ENCODE peak calls at places on chromosomes 7 and 10, in six cellular contexts. P is psoas muscle, W is dorsolateral prefrontal cortex, G is brain microvascular endothelial cell, J is foreskin keratinocyte, F is ovary. R is an unnamed sample.

GRCh38 chr7:94289071-94289470 is 105.6 kb upstream of the COL1A2 start:
- DNase-seq in P (peak; percentile 25), W (no peak), G (peak; percentile 87), J (peak; percentile 39), F (peak; percentile 66), R (no peak)

GRCh38 chr10:89346264-89346971 is 18.6 kb downstream of the IFIT3 start:
- DNase-seq in P (no peak), W (no peak), G (no peak), J (no peak), F (no peak), R (no peak)

GRCh38 chr7:45987521-45988290 is 66.6 kb upstream of the IGFBP3 start:
- DNase-seq in P (no peak), W (no peak), G (no peak), J (no peak), F (no peak), R (no peak)

GRCh38 chr10:65742851-65743250 is 1183.0 kb upstream of the LRRTM3 start:
- DNase-seq in P (no peak), W (no peak), G (no peak), J (no peak), F (no peak), R (no peak)

GRCh38 chr10:34580643-34581042 is 234.5 kb downstream of the PARD3 start:
- DNase-seq in P (no peak), W (no peak), G (peak; percentile 52), J (peak; percentile 76), F (no peak), R (no peak)

GRCh38 chr7:47357398-47357797 is 224.5 kb downstream of the TNS3 start:
- DNase-seq in P (no peak), W (no peak), G (no peak), J (no peak), F (no peak), R (no peak)

GRCh38 chr7:143279186-143280098 is 5.3 kb upstream of the TMEM139 start:
- DNase-seq in P (no peak), W (no peak), G (peak; percentile 79), J (peak; percentile 69), F (no peak), R (no peak)

GRCh38 chr7:134016223-134016941 is 110.8 kb upstream of the LRGUK start:
- DNase-seq in P (no peak), W (no peak), G (peak; percentile 21), J (no peak), F (peak; percentile 10), R (no peak)

GRCh38 chr10:30784896-30785605 is 155.5 kb upstream of the LYZL2 start:
- DNase-seq in P (peak; percentile 82), W (peak; percentile 88), G (peak; percentile 64), J (no peak), F (peak; percentile 62), R (peak; percentile 77)
- H3K27ac ChIP-seq in P (peak overlapping the region; percentile 92), W (peak overlapping the region; percentile 97), G (peak overlapping the region; percentile 25), J (no peak overlapping the region), F (peak overlapping the region; percentile 89), R (peak overlapping the region; percentile 97)

GRCh38 chr7:66204822-66205735 is at the start of gene TPST1:
- DNase-seq in P (peak; percentile 83), W (peak; percentile 92), G (peak; percentile 83), J (peak; percentile 19), F (peak; percentile 89), R (peak; percentile 83)
- H3K27ac ChIP-seq in P (peak within 1 kb of the TSS; percentile 36), W (peak within 1 kb of the TSS; percentile 75), G (peak within 1 kb of the TSS; percentile 27), J (peak within 1 kb of the TSS; percentile 61), F (peak within 1 kb of the TSS; percentile 65), R (peak within 1 kb of the TSS; percentile 86)

DNA sequence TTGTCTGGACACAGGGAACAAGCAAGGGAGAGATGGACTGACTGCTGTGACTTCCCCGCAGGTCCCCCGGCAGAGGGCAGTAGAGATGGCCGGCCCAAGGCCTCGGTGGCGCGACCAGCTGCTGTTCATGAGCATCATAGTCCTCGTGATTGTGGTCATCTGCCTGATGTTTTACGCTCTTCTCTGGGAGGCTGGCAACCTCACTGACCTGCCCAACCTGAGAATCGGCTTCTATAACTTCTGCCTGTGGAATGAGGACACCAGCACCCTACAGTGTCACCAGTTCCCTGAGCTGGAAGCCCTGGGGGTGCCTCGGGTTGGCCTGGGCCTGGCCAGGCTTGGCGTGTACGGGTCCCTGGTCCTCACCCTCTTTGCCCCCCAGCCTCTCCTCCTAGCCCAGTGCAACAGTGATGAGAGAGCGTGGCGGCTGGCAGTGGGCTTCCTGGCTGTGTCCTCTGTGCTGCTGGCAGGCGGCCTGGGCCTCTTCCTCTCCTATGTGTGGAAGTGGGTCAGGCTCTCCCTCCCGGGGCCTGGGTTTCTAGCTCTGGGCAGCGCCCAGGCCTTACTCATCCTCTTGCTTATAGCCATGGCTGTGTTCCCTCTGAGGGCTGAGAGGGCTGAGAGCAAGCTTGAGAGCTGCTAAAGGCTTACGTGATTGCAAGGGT is 6.0 kb downstream of the CYREN start:
- DNase-seq in P (peak; percentile 80), W (no peak), G (no peak), J (no peak), F (no peak), R (no peak)
- H3K27ac ChIP-seq in P (peak overlapping the region; percentile 100), W (no peak overlapping the region), G (no peak overlapping the region), J (no peak overlapping the region), F (no peak overlapping the region), R (peak overlapping the region; percentile 8)

GRCh38 chr10:30182191-30183075 is 123.0 kb upstream of the JCAD start:
- DNase-seq in P (peak; percentile 33), W (no peak), G (peak; percentile 88), J (peak; percentile 23), F (no peak), R (no peak)
- H3K27ac ChIP-seq in P (peak overlapping the region; percentile 27), W (no peak overlapping the region), G (peak overlapping the region; percentile 71), J (no peak overlapping the region), F (no peak overlapping the region), R (no peak overlapping the region)